ENCODE peak calls at places on chromosomes 3 and 15, in eight cellular contexts. One of them, this sample, is unnamed.

GRCh38 chr3:58010562-58010961 is 2.3 kb downstream of the FLNB start:
- DNase-seq in GDM1: no peak
- DNase-seq in SK-MEL-5: no peak
- DNase-seq in activated CD4-positive, alpha-beta T cell treated with anti-CD3 and anti-CD28 coated beads, Interleukin-2, amount 10 ng/mL, durations not matched to agents 7 days and 5 days: peak; percentile 21
- DNase-seq in lower lobe of right lung: no peak
- DNase-seq in GM23248: peak; percentile 45
- DNase-seq in stimulated activated CD8-positive, alpha-beta memory T cell treated with anti-CD3 and anti-CD28 coated beads, Interleukin-2, amount 100 ng/mL, for 1 hour: no peak
- DNase-seq in ovary: no peak
- DNase-seq in this sample: peak; percentile 44

GRCh38 chr15:85804481-85805165 is 9.9 kb upstream of the KLHL25 start:
- DNase-seq in GDM1: no peak
- DNase-seq in SK-MEL-5: no peak
- DNase-seq in activated CD4-positive, alpha-beta T cell treated with anti-CD3 and anti-CD28 coated beads, Interleukin-2, amount 10 ng/mL, durations not matched to agents 7 days and 5 days: no peak
- DNase-seq in lower lobe of right lung: no peak
- DNase-seq in GM23248: no peak
- DNase-seq in stimulated activated CD8-positive, alpha-beta memory T cell treated with anti-CD3 and anti-CD28 coated beads, Interleukin-2, amount 100 ng/mL, for 1 hour: no peak
- DNase-seq in ovary: no peak
- DNase-seq in this sample: no peak

GRCh38 chr15:62934236-62934971 is 108.1 kb upstream of the TPM1 start:
- DNase-seq in GDM1: no peak
- DNase-seq in SK-MEL-5: no peak
- DNase-seq in activated CD4-positive, alpha-beta T cell treated with anti-CD3 and anti-CD28 coated beads, Interleukin-2, amount 10 ng/mL, durations not matched to agents 7 days and 5 days: no peak
- DNase-seq in lower lobe of right lung: no peak
- DNase-seq in GM23248: peak; percentile 29
- DNase-seq in stimulated activated CD8-positive, alpha-beta memory T cell treated with anti-CD3 and anti-CD28 coated beads, Interleukin-2, amount 100 ng/mL, for 1 hour: no peak
- DNase-seq in ovary: no peak
- DNase-seq in this sample: no peak

GRCh38 chr3:135896613-135897012 is 68.9 kb upstream of the PPP2R3A start:
- DNase-seq in GDM1: no peak
- DNase-seq in SK-MEL-5: peak; percentile 16
- DNase-seq in activated CD4-positive, alpha-beta T cell treated with anti-CD3 and anti-CD28 coated beads, Interleukin-2, amount 10 ng/mL, durations not matched to agents 7 days and 5 days: no peak
- DNase-seq in lower lobe of right lung: no peak
- DNase-seq in GM23248: peak; percentile 62
- DNase-seq in stimulated activated CD8-positive, alpha-beta memory T cell treated with anti-CD3 and anti-CD28 coated beads, Interleukin-2, amount 100 ng/mL, for 1 hour: no peak
- DNase-seq in ovary: no peak
- DNase-seq in this sample: peak; percentile 80

GRCh38 chr3:167989066-167989465 is 106.7 kb downstream of the GOLIM4 start:
- DNase-seq in GDM1: no peak
- DNase-seq in SK-MEL-5: no peak
- DNase-seq in activated CD4-positive, alpha-beta T cell treated with anti-CD3 and anti-CD28 coated beads, Interleukin-2, amount 10 ng/mL, durations not matched to agents 7 days and 5 days: no peak
- DNase-seq in lower lobe of right lung: no peak
- DNase-seq in GM23248: no peak
- DNase-seq in stimulated activated CD8-positive, alpha-beta memory T cell treated with anti-CD3 and anti-CD28 coated beads, Interleukin-2, amount 100 ng/mL, for 1 hour: no peak
- DNase-seq in ovary: no peak
- DNase-seq in this sample: no peak

GRCh38 chr3:186697510-186697909 is 19.6 kb upstream of the KNG1 start:
- DNase-seq in GDM1: no peak
- DNase-seq in SK-MEL-5: no peak
- DNase-seq in activated CD4-positive, alpha-beta T cell treated with anti-CD3 and anti-CD28 coated beads, Interleukin-2, amount 10 ng/mL, durations not matched to agents 7 days and 5 days: no peak
- DNase-seq in lower lobe of right lung: no peak
- DNase-seq in GM23248: no peak
- DNase-seq in stimulated activated CD8-positive, alpha-beta memory T cell treated with anti-CD3 and anti-CD28 coated beads, Interleukin-2, amount 100 ng/mL, for 1 hour: no peak
- DNase-seq in ovary: no peak
- DNase-seq in this sample: no peak

GRCh38 chr3:29203846-29204245 is 77.0 kb upstream of the RBMS3 start:
- DNase-seq in GDM1: no peak
- DNase-seq in SK-MEL-5: no peak
- DNase-seq in activated CD4-positive, alpha-beta T cell treated with anti-CD3 and anti-CD28 coated beads, Interleukin-2, amount 10 ng/mL, durations not matched to agents 7 days and 5 days: no peak
- DNase-seq in lower lobe of right lung: no peak
- DNase-seq in GM23248: peak; percentile 35
- DNase-seq in stimulated activated CD8-positive, alpha-beta memory T cell treated with anti-CD3 and anti-CD28 coated beads, Interleukin-2, amount 100 ng/mL, for 1 hour: no peak
- DNase-seq in ovary: no peak
- DNase-seq in this sample: no peak

GRCh38 chr3:52779411-52780297 is 2.3 kb downstream of the ITIH1 start:
- DNase-seq in GDM1: no peak
- DNase-seq in SK-MEL-5: no peak
- DNase-seq in activated CD4-positive, alpha-beta T cell treated with anti-CD3 and anti-CD28 coated beads, Interleukin-2, amount 10 ng/mL, durations not matched to agents 7 days and 5 days: no peak
- DNase-seq in lower lobe of right lung: peak; percentile 18
- DNase-seq in GM23248: no peak
- DNase-seq in stimulated activated CD8-positive, alpha-beta memory T cell treated with anti-CD3 and anti-CD28 coated beads, Interleukin-2, amount 100 ng/mL, for 1 hour: no peak
- DNase-seq in ovary: no peak
- DNase-seq in this sample: no peak

GRCh38 chr3:12557472-12558105 is 702 bp downstream of the MKRN2 start:
- DNase-seq in GDM1: no peak
- DNase-seq in SK-MEL-5: peak; percentile 28
- DNase-seq in activated CD4-positive, alpha-beta T cell treated with anti-CD3 and anti-CD28 coated beads, Interleukin-2, amount 10 ng/mL, durations not matched to agents 7 days and 5 days: no peak
- DNase-seq in lower lobe of right lung: no peak
- DNase-seq in GM23248: peak; percentile 76
- DNase-seq in stimulated activated CD8-positive, alpha-beta memory T cell treated with anti-CD3 and anti-CD28 coated beads, Interleukin-2, amount 100 ng/mL, for 1 hour: no peak
- DNase-seq in ovary: no peak
- DNase-seq in this sample: peak; percentile 56

GRCh38 chr15:23994273-23994672 is 307.2 kb upstream of the NDN start:
- DNase-seq in GDM1: no peak
- DNase-seq in SK-MEL-5: no peak
- DNase-seq in activated CD4-positive, alpha-beta T cell treated with anti-CD3 and anti-CD28 coated beads, Interleukin-2, amount 10 ng/mL, durations not matched to agents 7 days and 5 days: no peak
- DNase-seq in lower lobe of right lung: no peak
- DNase-seq in GM23248: no peak
- DNase-seq in stimulated activated CD8-positive, alpha-beta memory T cell treated with anti-CD3 and anti-CD28 coated beads, Interleukin-2, amount 100 ng/mL, for 1 hour: no peak
- DNase-seq in ovary: no peak
- DNase-seq in this sample: no peak

GRCh38 chr15:84793431-84793830 is 23.7 kb upstream of the ALPK3 start:
- DNase-seq in GDM1: no peak
- DNase-seq in SK-MEL-5: no peak
- DNase-seq in activated CD4-positive, alpha-beta T cell treated with anti-CD3 and anti-CD28 coated beads, Interleukin-2, amount 10 ng/mL, durations not matched to agents 7 days and 5 days: no peak
- DNase-seq in lower lobe of right lung: no peak
- DNase-seq in GM23248: no peak
- DNase-seq in stimulated activated CD8-positive, alpha-beta memory T cell treated with anti-CD3 and anti-CD28 coated beads, Interleukin-2, amount 100 ng/mL, for 1 hour: no peak
- DNase-seq in ovary: no peak
- DNase-seq in this sample: no peak

GRCh38 chr3:57832925-57833324 is 76.8 kb downstream of the SLMAP start:
- DNase-seq in GDM1: no peak
- DNase-seq in SK-MEL-5: no peak
- DNase-seq in activated CD4-positive, alpha-beta T cell treated with anti-CD3 and anti-CD28 coated beads, Interleukin-2, amount 10 ng/mL, durations not matched to agents 7 days and 5 days: no peak
- DNase-seq in lower lobe of right lung: no peak
- DNase-seq in GM23248: no peak
- DNase-seq in stimulated activated CD8-positive, alpha-beta memory T cell treated with anti-CD3 and anti-CD28 coated beads, Interleukin-2, amount 100 ng/mL, for 1 hour: no peak
- DNase-seq in ovary: no peak
- DNase-seq in this sample: no peak

GRCh38 chr3:106282931-106283330 is 414.1 kb upstream of the CBLB start:
- DNase-seq in GDM1: no peak
- DNase-seq in SK-MEL-5: no peak
- DNase-seq in activated CD4-positive, alpha-beta T cell treated with anti-CD3 and anti-CD28 coated beads, Interleukin-2, amount 10 ng/mL, durations not matched to agents 7 days and 5 days: no peak
- DNase-seq in lower lobe of right lung: no peak
- DNase-seq in GM23248: no peak
- DNase-seq in stimulated activated CD8-positive, alpha-beta memory T cell treated with anti-CD3 and anti-CD28 coated beads, Interleukin-2, amount 100 ng/mL, for 1 hour: no peak
- DNase-seq in ovary: no peak
- DNase-seq in this sample: peak; percentile 44

GRCh38 chr15:72801590-72802345 is 18.2 kb upstream of the ADPGK start:
- DNase-seq in GDM1: no peak
- DNase-seq in SK-MEL-5: no peak
- DNase-seq in activated CD4-positive, alpha-beta T cell treated with anti-CD3 and anti-CD28 coated beads, Interleukin-2, amount 10 ng/mL, durations not matched to agents 7 days and 5 days: no peak
- DNase-seq in lower lobe of right lung: no peak
- DNase-seq in GM23248: no peak
- DNase-seq in stimulated activated CD8-positive, alpha-beta memory T cell treated with anti-CD3 and anti-CD28 coated beads, Interleukin-2, amount 100 ng/mL, for 1 hour: no peak
- DNase-seq in ovary: no peak
- DNase-seq in this sample: no peak

GRCh38 chr15:77228831-77229230 is 157.9 kb upstream of the TSPAN3 start:
- DNase-seq in GDM1: peak; percentile 33
- DNase-seq in SK-MEL-5: no peak
- DNase-seq in activated CD4-positive, alpha-beta T cell treated with anti-CD3 and anti-CD28 coated beads, Interleukin-2, amount 10 ng/mL, durations not matched to agents 7 days and 5 days: no peak
- DNase-seq in lower lobe of right lung: no peak
- DNase-seq in GM23248: no peak
- DNase-seq in stimulated activated CD8-positive, alpha-beta memory T cell treated with anti-CD3 and anti-CD28 coated beads, Interleukin-2, amount 100 ng/mL, for 1 hour: no peak
- DNase-seq in ovary: no peak
- DNase-seq in this sample: no peak

GRCh38 chr3:77319711-77320110 is 279.8 kb downstream of the ROBO2 start:
- DNase-seq in GDM1: no peak
- DNase-seq in SK-MEL-5: peak; percentile 71
- DNase-seq in activated CD4-positive, alpha-beta T cell treated with anti-CD3 and anti-CD28 coated beads, Interleukin-2, amount 10 ng/mL, durations not matched to agents 7 days and 5 days: no peak
- DNase-seq in lower lobe of right lung: no peak
- DNase-seq in GM23248: peak; percentile 13
- DNase-seq in stimulated activated CD8-positive, alpha-beta memory T cell treated with anti-CD3 and anti-CD28 coated beads, Interleukin-2, amount 100 ng/mL, for 1 hour: no peak
- DNase-seq in ovary: no peak
- DNase-seq in this sample: no peak

GRCh38 chr15:81027200-81027599 is 26.5 kb downstream of the TLNRD1 start:
- DNase-seq in GDM1: no peak
- DNase-seq in SK-MEL-5: no peak
- DNase-seq in activated CD4-positive, alpha-beta T cell treated with anti-CD3 and anti-CD28 coated beads, Interleukin-2, amount 10 ng/mL, durations not matched to agents 7 days and 5 days: no peak
- DNase-seq in lower lobe of right lung: no peak
- DNase-seq in GM23248: peak; percentile 16
- DNase-seq in stimulated activated CD8-positive, alpha-beta memory T cell treated with anti-CD3 and anti-CD28 coated beads, Interleukin-2, amount 100 ng/mL, for 1 hour: no peak
- DNase-seq in ovary: no peak
- DNase-seq in this sample: peak; percentile 37

GRCh38 chr3:156816091-156816793 is 9.9 kb upstream of the LEKR1 start:
- DNase-seq in GDM1: no peak
- DNase-seq in SK-MEL-5: no peak
- DNase-seq in activated CD4-positive, alpha-beta T cell treated with anti-CD3 and anti-CD28 coated beads, Interleukin-2, amount 10 ng/mL, durations not matched to agents 7 days and 5 days: peak; percentile 50
- DNase-seq in lower lobe of right lung: peak; percentile 52
- DNase-seq in GM23248: peak; percentile 87
- DNase-seq in stimulated activated CD8-positive, alpha-beta memory T cell treated with anti-CD3 and anti-CD28 coated beads, Interleukin-2, amount 100 ng/mL, for 1 hour: peak; percentile 3
- DNase-seq in ovary: peak; percentile 46
- DNase-seq in this sample: peak; percentile 82

GRCh38 chr3:11566916-11567315 is 76.8 kb downstream of the VGLL4 start:
- DNase-seq in GDM1: no peak
- DNase-seq in SK-MEL-5: no peak
- DNase-seq in activated CD4-positive, alpha-beta T cell treated with anti-CD3 and anti-CD28 coated beads, Interleukin-2, amount 10 ng/mL, durations not matched to agents 7 days and 5 days: no peak
- DNase-seq in lower lobe of right lung: no peak
- DNase-seq in GM23248: no peak
- DNase-seq in stimulated activated CD8-positive, alpha-beta memory T cell treated with anti-CD3 and anti-CD28 coated beads, Interleukin-2, amount 100 ng/mL, for 1 hour: no peak
- DNase-seq in ovary: no peak
- DNase-seq in this sample: no peak

GRCh38 chr3:58522759-58523425 is 14.1 kb downstream of the ACOX2 start:
- DNase-seq in GDM1: no peak
- DNase-seq in SK-MEL-5: no peak
- DNase-seq in activated CD4-positive, alpha-beta T cell treated with anti-CD3 and anti-CD28 coated beads, Interleukin-2, amount 10 ng/mL, durations not matched to agents 7 days and 5 days: no peak
- DNase-seq in lower lobe of right lung: no peak
- DNase-seq in GM23248: no peak
- DNase-seq in stimulated activated CD8-positive, alpha-beta memory T cell treated with anti-CD3 and anti-CD28 coated beads, Interleukin-2, amount 100 ng/mL, for 1 hour: no peak
- DNase-seq in ovary: no peak
- DNase-seq in this sample: no peak

GRCh38 chr3:171001957-171002694 is 24.4 kb downstream of the SLC2A2 start:
- DNase-seq in GDM1: peak; percentile 5
- DNase-seq in SK-MEL-5: peak; percentile 96
- DNase-seq in activated CD4-positive, alpha-beta T cell treated with anti-CD3 and anti-CD28 coated beads, Interleukin-2, amount 10 ng/mL, durations not matched to agents 7 days and 5 days: no peak
- DNase-seq in lower lobe of right lung: no peak
- DNase-seq in GM23248: peak; percentile 29
- DNase-seq in stimulated activated CD8-positive, alpha-beta memory T cell treated with anti-CD3 and anti-CD28 coated beads, Interleukin-2, amount 100 ng/mL, for 1 hour: no peak
- DNase-seq in ovary: no peak
- DNase-seq in this sample: peak; percentile 40

GRCh38 chr3:192571197-192571791 is 156.0 kb downstream of the FGF12 start:
- DNase-seq in GDM1: no peak
- DNase-seq in SK-MEL-5: no peak
- DNase-seq in activated CD4-positive, alpha-beta T cell treated with anti-CD3 and anti-CD28 coated beads, Interleukin-2, amount 10 ng/mL, durations not matched to agents 7 days and 5 days: no peak
- DNase-seq in lower lobe of right lung: peak; percentile 42
- DNase-seq in GM23248: peak; percentile 82
- DNase-seq in stimulated activated CD8-positive, alpha-beta memory T cell treated with anti-CD3 and anti-CD28 coated beads, Interleukin-2, amount 100 ng/mL, for 1 hour: no peak
- DNase-seq in ovary: peak; percentile 44
- DNase-seq in this sample: peak; percentile 40